ENCODE peak calls at places on chromosomes 11 and 22, in eight cellular contexts. Q, I, K, E, W, C, G and T are unnamed samples.

GRCh38 chr11:762421-763072 is 14.7 kb downstream of the GATD1 start:
- DNase-seq in Q (peak), I (no peak), K (peak), E (no peak), W (peak), C (no peak), G (no peak), T (no peak)

GRCh38 chr11:128624269-128625170 is 37.2 kb upstream of the ETS1 start:
- DNase-seq in Q (peak), I (no peak), K (peak), E (no peak), W (no peak), C (peak), G (no peak), T (no peak)

GRCh38 chr11:63764201-63764711 is 4.3 kb downstream of the ZFTA start:
- DNase-seq in Q (no peak), I (no peak), K (no peak), E (no peak), W (no peak), C (peak), G (no peak), T (no peak)

GRCh38 chr11:112516261-112516660 is 255.6 kb upstream of the PLET1 start:
- DNase-seq in Q (no peak), I (no peak), K (no peak), E (no peak), W (no peak), C (no peak), G (no peak), T (no peak)

GRCh38 chr11:45777127-45777969 is 27.6 kb upstream of the SLC35C1 start:
- DNase-seq in Q (no peak), I (no peak), K (peak), E (no peak), W (no peak), C (no peak), G (no peak), T (no peak)

GRCh38 chr11:6574816-6575715 is 28.4 kb downstream of the RRP8 start:
- DNase-seq in Q (no peak), I (no peak), K (no peak), E (no peak), W (no peak), C (no peak), G (no peak), T (no peak)

GRCh38 chr11:16278986-16279385 is 77.4 kb downstream of the SOX6 start:
- DNase-seq in Q (no peak), I (no peak), K (no peak), E (no peak), W (no peak), C (no peak), G (peak), T (no peak)

GRCh38 chr22:47210686-47211085 is 448.2 kb downstream of the TBC1D22A start:
- DNase-seq in Q (no peak), I (no peak), K (no peak), E (no peak), W (no peak), C (no peak), G (no peak), T (no peak)

GRCh38 chr22:39471421-39472141 is 14.8 kb downstream of the MGAT3 start:
- DNase-seq in Q (peak), I (no peak), K (peak), E (no peak), W (peak), C (peak), G (no peak), T (no peak)

GRCh38 chr11:106684944-106685343 is 333.3 kb downstream of the GUCY1A2 start:
- DNase-seq in Q (no peak), I (no peak), K (no peak), E (no peak), W (no peak), C (no peak), G (no peak), T (no peak)

GRCh38 chr11:60193687-60194433 is 11.0 kb upstream of the MS4A6A start:
- DNase-seq in Q (peak), I (peak), K (peak), E (no peak), W (peak), C (peak), G (peak), T (peak)

GRCh38 chr11:111135101-111135500 is 110.4 kb upstream of the POU2AF2 start:
- DNase-seq in Q (peak), I (no peak), K (no peak), E (no peak), W (no peak), C (no peak), G (no peak), T (no peak)

GRCh38 chr22:38228873-38229740 is 27.3 kb downstream of the MAFF start:
- DNase-seq in Q (no peak), I (no peak), K (no peak), E (no peak), W (peak), C (no peak), G (no peak), T (no peak)

GRCh38 chr22:19554834-19555404 is 30.7 kb upstream of the CLDN5 start:
- DNase-seq in Q (peak), I (peak), K (no peak), E (no peak), W (no peak), C (no peak), G (no peak), T (no peak)

GRCh38 chr11:19060629-19061028 is at the start of gene MRGPRX2:
- DNase-seq in Q (no peak), I (no peak), K (no peak), E (no peak), W (no peak), C (no peak), G (no peak), T (no peak)

GRCh38 chr11:12129227-12129626 is 18.8 kb downstream of the MICAL2 start:
- DNase-seq in Q (no peak), I (no peak), K (no peak), E (no peak), W (no peak), C (no peak), G (no peak), T (no peak)

GRCh38 chr11:78562398-78562797 is 12.3 kb downstream of the NARS2 start:
- DNase-seq in Q (no peak), I (no peak), K (no peak), E (no peak), W (no peak), C (no peak), G (no peak), T (no peak)

GRCh38 chr11:10809373-10810199 is 860 bp upstream of the EIF4G2 start:
- DNase-seq in Q (peak), I (peak), K (no peak), E (no peak), W (peak), C (no peak), G (peak), T (no peak)

GRCh38 chr11:15053201-15053685 is 20.1 kb upstream of the CALCB start:
- DNase-seq in Q (no peak), I (no peak), K (no peak), E (no peak), W (peak), C (no peak), G (no peak), T (no peak)

GRCh38 chr11:25691959-25692358 is 640.0 kb upstream of the ANO3 start:
- DNase-seq in Q (no peak), I (no peak), K (no peak), E (no peak), W (no peak), C (no peak), G (no peak), T (no peak)

GRCh38 chr11:92131289-92131890 is 93.2 kb upstream of the FAT3 start:
- DNase-seq in Q (no peak), I (no peak), K (no peak), E (no peak), W (peak), C (no peak), G (no peak), T (no peak)

GRCh38 chr11:110763249-110764011 is 51.2 kb upstream of the ARHGAP20 start:
- DNase-seq in Q (peak), I (no peak), K (no peak), E (no peak), W (peak), C (no peak), G (no peak), T (no peak)

GRCh38 chr11:17803751-17804334 is 69.3 kb downstream of the KCNC1 start:
- DNase-seq in Q (peak), I (no peak), K (no peak), E (no peak), W (no peak), C (no peak), G (no peak), T (no peak)

GRCh38 chr22:42397332-42398246 is 34.6 kb downstream of the NFAM1 start:
- DNase-seq in Q (peak), I (no peak), K (peak), E (no peak), W (no peak), C (peak), G (no peak), T (no peak)

GRCh38 chr11:115774756-115775155 is 270.5 kb upstream of the CADM1 start:
- DNase-seq in Q (no peak), I (no peak), K (no peak), E (no peak), W (no peak), C (no peak), G (no peak), T (no peak)

GRCh38 chr22:24727218-24727851 is 47.2 kb downstream of the PIWIL3 start:
- DNase-seq in Q (peak), I (no peak), K (no peak), E (peak), W (peak), C (no peak), G (peak), T (peak)

GRCh38 chr22:49976439-49977175 is 16.0 kb downstream of the PIM3 start:
- DNase-seq in Q (no peak), I (no peak), K (peak), E (no peak), W (no peak), C (no peak), G (no peak), T (no peak)

GRCh38 chr11:122100222-122101080 is 15.6 kb downstream of the BLID start:
- DNase-seq in Q (peak), I (no peak), K (no peak), E (no peak), W (no peak), C (no peak), G (no peak), T (no peak)

GRCh38 chr22:48105254-48105653 is 1342.8 kb downstream of the TBC1D22A start:
- DNase-seq in Q (no peak), I (no peak), K (no peak), E (no peak), W (no peak), C (no peak), G (no peak), T (no peak)

GRCh38 chr11:134678152-134678551 is 266.1 kb upstream of the B3GAT1 start:
- DNase-seq in Q (no peak), I (no peak), K (no peak), E (no peak), W (no peak), C (no peak), G (no peak), T (no peak)

GRCh38 chr11:2846056-2846455 is 39.5 kb downstream of the CDKN1C start:
- DNase-seq in Q (peak), I (no peak), K (peak), E (no peak), W (no peak), C (no peak), G (no peak), T (no peak)

GRCh38 chr22:43802897-43803495 is 9.1 kb downstream of the EFCAB6 start:
- DNase-seq in Q (no peak), I (no peak), K (no peak), E (no peak), W (no peak), C (no peak), G (no peak), T (no peak)